ENCODE peak calls at places on chromosome 21, in nine cellular contexts. Z, T, H, W, M, Q, K, E and O are unnamed samples.

GRCh38 chr21:39660191-39660590 is 47.5 kb downstream of the B3GALT5 start:
- DNase-seq in T (no peak), Z (peak; percentile 46), M (peak; percentile 23), K (no peak), W (no peak), Q (peak; percentile 77), E (no peak), H (peak; percentile 78), O (peak; percentile 40)

GRCh38 chr21:38965241-38965640 is 159.5 kb downstream of the ETS2 start:
- DNase-seq in T (no peak), Z (no peak), Q (peak; percentile 87), M (no peak), W (no peak), E (no peak), H (peak; percentile 17), K (no peak), O (no peak)

GRCh38 chr21:38859852-38860251 is 54.1 kb downstream of the ETS2 start:
- DNase-seq in W (peak; percentile 17), H (no peak), M (no peak), Q (no peak), E (no peak), Z (no peak), T (no peak), K (no peak), O (peak; percentile 50)

GRCh38 chr21:46051821-46052675 is 45.9 kb upstream of the COL6A2 start:
- DNase-seq in H (no peak), T (no peak), Q (no peak), E (no peak), Z (no peak), K (no peak), W (no peak), M (no peak), O (no peak)

GRCh38 chr21:43922949-43923348 is 57.9 kb downstream of the AGPAT3 start:
- DNase-seq in K (no peak), M (no peak), Q (no peak), T (no peak), Z (no peak), H (no peak), W (no peak), E (no peak), O (no peak)

GRCh38 chr21:43287974-43288755 is 119.4 kb downstream of the CRYAA start:
- DNase-seq in W (no peak), Q (no peak), H (no peak), E (no peak), T (no peak), K (no peak), Z (no peak), M (no peak), O (no peak)

GRCh38 chr21:8991088-8991907 is 1530.1 kb upstream of the TPTE start:
- DNase-seq in H (peak; percentile 59), W (no peak), M (no peak), T (no peak), K (no peak), Q (no peak), E (no peak), Z (no peak), O (no peak)

GRCh38 chr21:37367301-37367757 is 756 bp downstream of the DYRK1A start:
- DNase-seq in E (no peak), Q (peak; percentile 18), H (no peak), T (peak; percentile 57), Z (no peak), M (no peak), K (no peak), W (no peak), O (no peak)

GRCh38 chr21:16196521-16197208 is 466.9 kb downstream of the USP25 start:
- DNase-seq in M (no peak), T (no peak), E (no peak), Q (peak; percentile 60), W (no peak), Z (no peak), H (peak; percentile 50), K (no peak), O (peak; percentile 47)

DNA sequence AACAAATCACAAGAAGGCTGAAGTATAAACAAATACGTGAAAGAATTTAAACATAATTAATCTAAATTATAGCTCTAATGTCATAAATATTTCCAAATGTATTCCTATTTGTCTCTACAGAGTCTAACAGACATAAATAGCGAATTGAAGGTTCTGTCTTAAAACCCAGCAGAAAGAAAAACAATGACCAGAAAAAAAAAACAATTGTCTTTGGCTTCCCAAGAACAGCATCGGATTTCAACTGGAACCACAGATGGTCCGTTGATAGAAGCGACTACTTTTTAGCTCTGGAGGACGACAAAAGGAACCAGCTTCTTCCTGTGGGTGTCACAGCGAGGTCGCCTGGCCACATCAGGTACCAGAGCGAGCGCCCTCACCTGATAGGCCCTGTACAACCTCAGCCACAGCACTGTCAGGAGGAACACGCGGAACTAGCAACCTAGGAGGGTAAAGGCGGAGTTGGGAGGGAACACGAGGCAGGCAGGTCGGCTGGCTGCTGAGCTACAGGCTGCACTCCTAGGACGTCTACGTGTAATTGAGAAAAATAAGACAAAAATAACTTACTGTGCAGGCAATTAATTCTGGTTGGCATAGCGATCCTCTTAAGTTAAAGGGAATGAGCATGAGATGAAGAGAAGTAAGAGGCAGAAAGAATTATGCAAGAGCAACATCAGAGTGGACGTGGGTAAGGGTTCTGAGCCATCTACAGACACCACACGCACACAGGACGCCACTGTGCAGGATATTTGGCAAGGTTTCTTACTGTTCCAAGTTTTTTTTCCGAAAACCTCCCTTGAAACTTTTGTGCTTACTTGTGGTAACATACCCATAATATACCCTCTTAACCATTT is 16.7 kb upstream of the PRDM15 start:
- DNase-seq in E (peak; percentile 48), Z (no peak), W (no peak), M (no peak), K (no peak), T (peak; percentile 73), Q (peak; percentile 23), H (peak; percentile 33), O (no peak)
- TF ChIP-seq CTCF in E (no peak), Z (no peak), W (no peak), M (no peak), K (no peak), T (no peak), Q (no peak), H (no peak), O (no peak)

GRCh38 chr21:44932366-44933181 is 7.3 kb upstream of the SLX9 start:
- DNase-seq in K (no peak), W (no peak), T (peak; percentile 96), Z (no peak), M (peak; percentile 65), Q (peak; percentile 34), H (no peak), E (peak; percentile 68), O (no peak)
- TF ChIP-seq CTCF in K (peak; percentile 58), W (peak; percentile 83), T (peak; percentile 81), Z (peak; percentile 41), M (peak; percentile 68), Q (peak; percentile 52), H (peak; percentile 27), E (peak; percentile 66), O (peak; percentile 28)

GRCh38 chr21:31683029-31683428 is 23.5 kb downstream of the SOD1 start:
- DNase-seq in K (no peak), H (peak; percentile 3), M (no peak), Z (no peak), T (no peak), E (no peak), W (peak; percentile 17), Q (peak; percentile 33), O (no peak)
- TF ChIP-seq CTCF in K (no peak), H (no peak), M (no peak), Z (peak; percentile 17), T (no peak), E (no peak), W (no peak), Q (peak; percentile 40), O (no peak)

GRCh38 chr21:30408782-30409494 is 13.1 kb downstream of the KRTAP13-1 start:
- DNase-seq in H (peak; percentile 9), M (peak; percentile 17), K (peak; percentile 0), Q (peak; percentile 84), Z (no peak), W (peak; percentile 23), T (no peak), E (peak; percentile 53), O (peak; percentile 84)
- TF ChIP-seq CTCF in H (no peak), M (peak; percentile 34), K (no peak), Q (peak; percentile 66), Z (no peak), W (peak; percentile 57), T (no peak), E (peak; percentile 34), O (peak; percentile 50)

GRCh38 chr21:28523367-28523766 is 469.3 kb downstream of the LTN1 start:
- DNase-seq in E (no peak), T (no peak), K (no peak), H (no peak), Q (no peak), M (no peak), Z (no peak), W (no peak), O (peak; percentile 49)

GRCh38 chr21:28516996-28517592 is 475.6 kb downstream of the LTN1 start:
- DNase-seq in Z (no peak), K (peak; percentile 2), M (peak; percentile 65), E (peak; percentile 85), T (peak; percentile 51), W (peak; percentile 15), Q (peak; percentile 58), H (peak; percentile 47), O (peak; percentile 27)

GRCh38 chr21:28518620-28519019 is 474.1 kb downstream of the LTN1 start:
- DNase-seq in Z (no peak), Q (no peak), W (no peak), T (no peak), H (no peak), K (no peak), M (no peak), E (no peak), O (peak; percentile 40)

GRCh38 chr21:28521932-28522826 is 470.5 kb downstream of the LTN1 start:
- DNase-seq in Z (peak; percentile 21), Q (peak; percentile 84), M (no peak), T (no peak), K (no peak), H (peak; percentile 33), E (peak; percentile 54), W (no peak), O (peak; percentile 82)
- TF ChIP-seq CTCF in Z (peak; percentile 77), Q (peak; percentile 85), M (peak; percentile 44), T (no peak), K (no peak), H (peak; percentile 69), E (peak; percentile 40), W (no peak), O (peak; percentile 75)

DNA sequence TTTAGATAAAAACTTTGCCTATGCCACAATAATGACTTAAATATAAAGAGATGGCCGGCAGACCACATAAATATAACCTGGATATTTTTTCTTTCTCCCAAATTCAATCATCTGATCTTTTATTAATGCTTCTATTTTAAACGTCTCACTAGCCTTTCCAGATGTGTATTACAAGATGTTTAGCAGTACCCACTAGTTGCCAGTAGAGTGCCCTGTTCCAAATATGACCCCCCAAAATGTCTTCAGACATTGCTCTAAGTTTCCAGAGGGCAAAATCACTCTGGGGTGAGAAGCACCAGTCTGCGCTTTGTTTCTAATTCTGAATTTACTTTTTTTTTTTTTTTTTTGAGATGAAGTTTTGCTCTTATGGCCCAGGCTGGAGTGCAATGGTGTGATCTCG is 268.1 kb downstream of the GRIK1 start:
- DNase-seq in K (no peak), M (no peak), Q (no peak), W (no peak), H (no peak), T (no peak), Z (no peak), E (no peak), O (no peak)
- TF ChIP-seq CTCF in K (no peak), M (no peak), Q (peak; percentile 15), W (no peak), H (peak; percentile 10), T (no peak), Z (no peak), E (peak; percentile 21), O (no peak)